ENCODE peak calls at places on chromosomes 1 and 21, in six cellular contexts. Q, F, U, Y, L and B are unnamed samples.

GRCh38 chr1:101150266-101150665 is 86.6 kb upstream of the S1PR1 start:
- DNase-seq in F (no peak), L (no peak), Q (no peak), Y (no peak), U (no peak), B (no peak)

GRCh38 chr1:12617901-12618660 is at the start of gene DHRS3:
- DNase-seq in Y (peak), L (no peak), Q (peak), U (peak), F (peak), B (peak)

GRCh38 chr21:45873418-45873817 is 108.2 kb upstream of the COL6A1 start:
- DNase-seq in L (no peak), F (no peak), Q (no peak), U (no peak), Y (no peak), B (no peak)

GRCh38 chr1:92820024-92820423 is 11.8 kb upstream of the RPL5 start:
- DNase-seq in Q (no peak), U (peak), Y (no peak), F (no peak), L (no peak), B (no peak)

GRCh38 chr1:161265305-161265704 is 6.8 kb downstream of the PCP4L1 start:
- DNase-seq in Y (no peak), F (no peak), Q (no peak), U (no peak), L (no peak), B (no peak)

GRCh38 chr1:202577381-202577780 is 132.9 kb downstream of the SYT2 start:
- DNase-seq in Q (peak), U (peak), L (no peak), F (no peak), Y (no peak), B (no peak)

GRCh38 chr1:175530167-175530566 is 213.2 kb downstream of the TNR start:
- DNase-seq in Q (no peak), U (no peak), L (peak), Y (no peak), F (no peak), B (no peak)

GRCh38 chr1:16248603-16249534 is 11.9 kb upstream of the CPLANE2 start:
- DNase-seq in Q (peak), L (peak), F (peak), Y (peak), U (peak), B (no peak)

GRCh38 chr1:152110365-152110859 is 4.8 kb downstream of the TCHH start:
- DNase-seq in F (no peak), Q (peak), L (no peak), U (peak), Y (peak), B (peak)

GRCh38 chr1:91804546-91805023 is 81.4 kb downstream of the TGFBR3 start:
- DNase-seq in Y (no peak), F (no peak), U (no peak), Q (peak), L (no peak), B (peak)

GRCh38 chr1:160359559-160360226 is 7.2 kb upstream of the NHLH1 start:
- DNase-seq in F (no peak), Y (no peak), U (peak), L (no peak), Q (no peak), B (no peak)

GRCh38 chr1:30790850-30791778 is 33.5 kb upstream of the LAPTM5 start:
- DNase-seq in Q (no peak), L (no peak), U (no peak), F (no peak), Y (no peak), B (peak)

GRCh38 chr1:162367073-162367472 is 9.6 kb downstream of the SPATA46 start:
- DNase-seq in L (no peak), F (peak), Q (no peak), U (no peak), Y (no peak), B (no peak)

GRCh38 chr1:234780531-234781162 is 170.7 kb upstream of the IRF2BP2 start:
- DNase-seq in F (no peak), Y (peak), L (no peak), U (no peak), Q (no peak), B (no peak)

DNA sequence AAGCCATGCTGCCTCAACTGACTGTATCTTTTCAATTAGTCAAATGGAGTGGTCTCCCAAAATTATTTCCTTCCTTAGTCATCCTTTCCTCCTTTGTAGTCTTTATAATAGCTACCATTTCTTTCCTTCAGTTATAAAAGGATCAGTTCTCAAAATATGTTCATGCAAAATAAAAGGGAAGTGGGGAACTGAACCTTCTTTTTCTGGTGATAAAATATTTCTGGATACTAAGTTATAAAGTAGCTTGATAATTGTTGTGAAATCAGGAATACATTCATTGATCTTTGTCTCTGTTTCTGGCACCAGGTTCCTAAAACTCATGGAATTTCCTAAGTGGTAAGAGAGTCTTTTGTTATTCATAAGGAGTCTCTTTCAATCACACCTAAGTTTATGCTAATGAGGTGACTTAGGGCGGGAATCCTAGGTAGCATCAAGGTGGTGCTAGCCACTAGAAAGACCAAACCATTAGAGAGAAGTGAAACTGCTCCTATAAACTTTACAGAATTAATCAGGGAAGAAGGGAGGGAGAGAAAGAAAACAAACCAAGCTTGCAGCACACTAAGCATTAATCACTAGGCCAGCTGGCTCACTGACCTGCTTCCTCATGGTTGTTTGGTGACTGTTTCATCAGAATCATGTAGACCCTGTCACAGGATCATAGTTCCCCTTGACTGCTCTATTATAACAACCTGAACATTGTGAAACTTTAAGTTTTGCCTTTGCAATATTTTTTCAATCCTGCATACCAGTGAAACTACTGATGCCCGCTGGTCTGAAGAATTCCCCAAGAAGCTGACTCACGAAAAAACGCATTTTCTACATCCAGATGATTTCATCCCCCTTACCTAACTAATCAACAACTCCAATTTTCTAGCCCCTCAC is 161.6 kb upstream of the PTBP2 start:
- DNase-seq in L (no peak), U (peak), F (no peak), Q (peak), Y (no peak), B (no peak)
- H3K27ac ChIP-seq in L (no peak), U (peak), F (no peak), Q (no peak), Y (no peak), B (no peak)

GRCh38 chr1:178934574-178934945 is 63.7 kb upstream of the ANGPTL1 start:
- DNase-seq in U (no peak), F (no peak), Q (no peak), Y (no peak), L (no peak), B (no peak)

GRCh38 chr1:178932966-178933603 is 62.2 kb upstream of the ANGPTL1 start:
- DNase-seq in Y (no peak), Q (no peak), U (no peak), L (no peak), F (no peak), B (no peak)

GRCh38 chr1:178932552-178932906 is 61.7 kb upstream of the ANGPTL1 start:
- DNase-seq in U (no peak), Q (no peak), L (no peak), F (no peak), Y (no peak), B (no peak)

GRCh38 chr1:178933709-178934573 is 63.1 kb upstream of the ANGPTL1 start:
- DNase-seq in U (no peak), Q (no peak), L (no peak), Y (no peak), F (no peak), B (no peak)

DNA sequence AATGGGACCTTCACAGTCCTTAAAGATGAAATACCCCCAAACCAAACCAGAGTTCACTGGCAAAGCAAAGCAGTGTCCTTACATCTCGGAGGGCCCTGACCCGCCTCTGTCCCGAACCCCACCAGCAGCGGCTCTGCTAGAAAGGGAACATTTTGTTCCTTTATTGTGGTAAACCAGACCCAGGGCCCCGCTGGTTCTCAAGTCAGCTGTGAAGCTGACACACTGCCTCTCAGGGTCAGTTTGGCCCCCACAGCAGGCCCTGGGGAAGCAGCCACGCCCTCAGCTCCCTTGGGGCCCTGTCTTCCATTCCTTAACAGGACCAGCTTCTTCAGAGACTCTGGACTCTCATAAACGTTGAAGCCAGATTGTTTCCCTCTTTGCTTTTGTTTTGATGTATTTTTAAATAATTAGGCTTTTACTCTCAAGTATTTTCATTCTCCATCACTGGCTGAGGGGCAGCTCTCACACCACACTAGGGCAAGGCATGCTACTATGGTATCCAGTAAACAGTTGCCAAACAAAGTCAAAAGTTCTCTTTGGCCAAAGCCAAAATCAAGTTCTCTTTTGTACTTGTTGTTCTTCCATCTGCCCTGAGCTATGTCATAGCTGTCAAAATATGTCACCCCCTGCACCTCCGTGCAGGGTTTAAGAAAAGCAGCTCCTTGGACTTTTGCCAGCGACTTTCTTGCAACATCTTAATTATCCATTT is 61.1 kb upstream of the ANGPTL1 start:
- DNase-seq in U (peak), L (no peak), Q (peak), Y (no peak), F (peak), B (no peak)
- H3K27ac ChIP-seq in U (no peak), L (no peak), Q (no peak), Y (peak), F (peak), B (no peak)

GRCh38 chr1:51729156-51729823 is 112.4 kb downstream of the OSBPL9 start:
- DNase-seq in U (peak), L (peak), Q (peak), Y (peak), F (peak), B (peak)
- H3K27ac ChIP-seq in U (peak), L (peak), Q (peak), Y (peak), F (peak), B (peak)

GRCh38 chr1:150053911-150054310 is 13.7 kb upstream of the VPS45 start:
- DNase-seq in F (no peak), Y (no peak), U (no peak), Q (no peak), L (no peak), B (no peak)

GRCh38 chr1:150049926-150050325 is 17.6 kb upstream of the VPS45 start:
- DNase-seq in Q (no peak), F (no peak), Y (no peak), L (no peak), U (no peak), B (no peak)

GRCh38 chr1:150056407-150056806 is 11.2 kb upstream of the VPS45 start:
- DNase-seq in Y (no peak), L (no peak), F (no peak), U (no peak), Q (no peak), B (no peak)

DNA sequence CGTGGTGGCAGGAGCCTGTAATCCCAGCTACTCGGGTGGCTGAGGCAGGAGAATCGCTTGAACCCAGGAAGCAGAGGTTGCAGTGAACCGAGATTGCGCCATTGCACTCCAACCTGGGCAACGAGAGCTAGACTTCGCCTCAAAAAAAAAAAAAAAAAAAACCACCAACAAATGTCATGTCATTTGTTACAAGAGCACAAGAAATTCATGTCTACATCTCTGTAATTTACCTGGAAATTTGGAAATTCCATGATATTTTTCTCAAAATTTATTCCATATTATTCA is 16.5 kb upstream of the VPS45 start:
- DNase-seq in Q (no peak), F (no peak), L (no peak), U (no peak), Y (no peak), B (no peak)
- H3K27ac ChIP-seq in Q (no peak), F (no peak), L (no peak), U (no peak), Y (no peak), B (no peak)

GRCh38 chr21:43373387-43374227 is 53.3 kb downstream of the SIK1 start:
- DNase-seq in U (no peak), F (no peak), L (no peak), Y (peak), Q (no peak), B (peak)
- H3K27ac ChIP-seq in U (no peak), F (no peak), L (no peak), Y (no peak), Q (no peak), B (no peak)

GRCh38 chr1:224434447-224435317 is at the start of gene WDR26:
- DNase-seq in L (peak), U (peak), Q (peak), Y (peak), F (peak), B (peak)
- H3K27ac ChIP-seq in L (peak), U (peak), Q (peak), Y (peak), F (peak), B (peak)

GRCh38 chr1:52238474-52238873 is 96.6 kb downstream of the ZFYVE9 start:
- DNase-seq in Y (no peak), Q (peak), L (no peak), F (no peak), U (peak), B (no peak)

GRCh38 chr1:52240592-52240991 is 98.7 kb downstream of the ZFYVE9 start:
- DNase-seq in Y (no peak), F (no peak), Q (no peak), U (no peak), L (no peak), B (no peak)

GRCh38 chr1:52238887-52239707 is 97.2 kb downstream of the ZFYVE9 start:
- DNase-seq in Y (no peak), U (peak), L (no peak), F (no peak), Q (peak), B (no peak)

GRCh38 chr1:52237430-52237829 is 95.5 kb downstream of the ZFYVE9 start:
- DNase-seq in L (no peak), Y (no peak), U (peak), F (no peak), Q (peak), B (no peak)

GRCh38 chr1:52239708-52240001 is 97.8 kb downstream of the ZFYVE9 start:
- DNase-seq in Q (no peak), L (no peak), F (no peak), Y (no peak), U (no peak), B (no peak)
- H3K27ac ChIP-seq in Q (no peak), L (no peak), F (no peak), Y (no peak), U (no peak), B (no peak)

DNA sequence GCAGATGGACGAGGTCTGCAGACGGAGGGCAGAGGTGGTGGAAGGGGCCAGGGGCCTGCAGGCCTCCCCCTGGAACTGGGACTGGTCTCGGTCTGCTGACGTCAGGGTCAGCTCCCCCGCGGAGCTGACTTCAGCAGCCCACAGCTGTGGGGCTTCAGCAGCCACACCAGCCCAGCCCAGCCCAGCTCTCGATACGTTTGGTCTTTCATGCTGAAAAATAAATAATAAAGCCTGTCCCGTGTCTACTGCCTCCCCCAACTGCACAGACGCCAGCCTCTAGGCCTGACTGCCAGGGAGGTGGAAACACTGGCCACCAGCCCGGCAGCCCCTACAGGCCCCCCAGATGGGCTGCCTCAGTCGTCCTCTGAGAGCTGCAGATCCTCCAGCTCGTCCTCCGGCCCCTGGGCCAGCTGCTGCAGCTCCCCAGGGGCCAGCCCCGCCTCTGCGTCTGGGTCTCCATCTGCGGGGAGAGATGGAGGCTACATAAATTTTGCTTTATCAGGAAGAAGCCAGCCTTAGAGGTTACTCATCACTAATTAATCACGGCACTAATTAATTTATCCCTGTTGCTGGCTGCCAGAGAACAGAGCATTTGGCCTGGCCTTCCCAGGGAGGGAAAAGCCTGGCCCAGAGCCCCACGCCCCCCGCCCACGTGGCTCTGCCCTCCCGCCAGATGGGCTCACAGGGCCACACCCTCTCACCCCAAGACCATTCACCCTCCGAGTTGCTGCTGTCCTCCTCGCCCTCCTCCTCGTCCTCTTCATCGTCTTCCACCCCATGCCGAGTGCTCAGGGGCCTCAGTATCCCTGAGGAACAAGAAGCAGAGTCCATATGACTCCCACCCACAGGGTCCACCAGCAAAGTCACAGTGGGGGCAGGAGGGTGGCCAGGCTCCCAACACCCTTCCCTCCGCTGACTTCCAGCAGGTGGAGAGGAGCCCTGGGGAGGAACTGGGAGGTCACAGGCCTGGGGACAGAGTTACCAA is 14.4 kb downstream of the NOC2L start:
- DNase-seq in Q (peak), L (no peak), U (peak), Y (no peak), F (peak), B (no peak)
- H3K27ac ChIP-seq in Q (no peak), L (no peak), U (peak), Y (no peak), F (no peak), B (no peak)